ENCODE peak calls at places on chromosomes 4 and X, in four cellular contexts. V is uterus; I is stomach; C is stimulated activated CD4-positive, alpha-beta T cell treated with anti-CD3 and anti-CD28 coated beads, Interleukin-1b, Interleukin-23, amount 100 ng/mL, for 4 hours. T is an unnamed sample.

GRCh38 chr4:8533274-8533865 is 46.8 kb upstream of the GPR78 start:
- DNase-seq in I (no peak), C (no peak), V (no peak), T (no peak)

GRCh38 chrX:40105016-40105790 is 7.4 kb upstream of the BCOR start:
- DNase-seq in C (no peak), V (peak), I (no peak), T (no peak)

GRCh38 chr4:32775049-32775448 is 2054.9 kb downstream of the PCDH7 start:
- DNase-seq in C (no peak), I (no peak), V (no peak), T (no peak)

GRCh38 chr4:140330311-140330900 is 43.0 kb upstream of the SCOC start:
- DNase-seq in C (no peak), I (no peak), V (no peak), T (no peak)

GRCh38 chr4:25533237-25533636 is 122.4 kb upstream of the SLC34A2 start:
- DNase-seq in C (no peak), I (no peak), V (no peak), T (no peak)

GRCh38 chr4:116358633-116359222 is 726.6 kb downstream of the TRAM1L1 start:
- DNase-seq in V (no peak), C (no peak), I (peak), T (no peak)

GRCh38 chr4:126395661-126396060 is 1080.9 kb downstream of the FAT4 start:
- DNase-seq in C (no peak), V (no peak), I (no peak), T (no peak)

GRCh38 chrX:53082773-53083616 is 828 bp downstream of the TSPYL2 start:
- DNase-seq in V (no peak), C (no peak), I (no peak), T (no peak)

GRCh38 chrX:53072418-53073114 is 9.6 kb upstream of the TSPYL2 start:
- DNase-seq in I (no peak), C (no peak), V (no peak), T (no peak)

T was measured in activated T-helper 9 cell treated with anti-CD3 and anti-CD28 coated beads, Interleukin-2, amount 50 U/mL, for 16 hours.